ENCODE peak calls at places on chromosomes 13 and 19, in nine cellular contexts. T, O, W, B, V, M, P, J and I are unnamed samples.

GRCh38 chr19:42352216-42352892 is 26.9 kb downstream of the MEGF8 start:
- DNase-seq in T (no peak), O (peak; percentile 34), W (no peak), B (no peak), V (peak; percentile 14), M (no peak), P (no peak), J (peak; percentile 8), I (peak; percentile 44)

GRCh38 chr19:42270346-42271044 is 1.4 kb downstream of the CIC start:
- DNase-seq in T (peak; percentile 59), O (peak; percentile 70), W (peak; percentile 92), B (no peak), V (no peak), M (peak; percentile 86), P (no peak), J (no peak), I (no peak)

GRCh38 chr13:67223024-67223423 is 7.1 kb downstream of the PCDH9 start:
- DNase-seq in T (no peak), O (no peak), W (peak; percentile 43), B (no peak), V (no peak), M (no peak), P (no peak), J (peak; percentile 60), I (no peak)

GRCh38 chr19:38736413-38737280 is 7.6 kb downstream of the CAPN12 start:
- DNase-seq in T (no peak), O (no peak), W (peak; percentile 52), B (no peak), V (peak; percentile 84), M (peak; percentile 88), P (peak; percentile 95), J (no peak), I (peak; percentile 100)

GRCh38 chr19:3670796-3671679 is 29.2 kb downstream of the PIP5K1C start:
- DNase-seq in T (no peak), O (peak; percentile 56), W (no peak), B (peak; percentile 94), V (no peak), M (peak; percentile 96), P (peak; percentile 47), J (peak; percentile 56), I (peak; percentile 81)

GRCh38 chr19:43780706-43781525 is at the start of gene KCNN4:
- DNase-seq in T (peak; percentile 80), O (peak; percentile 68), W (peak; percentile 81), B (no peak), V (no peak), M (peak; percentile 77), P (no peak), J (peak; percentile 67), I (peak; percentile 56)

GRCh38 chr19:2270157-2270571 is 11.8 kb downstream of the PEAK3 start:
- DNase-seq in T (no peak), O (no peak), W (no peak), B (no peak), V (peak; percentile 37), M (peak; percentile 89), P (no peak), J (no peak), I (peak; percentile 83)

GRCh38 chr19:41408256-41408655 is 10.6 kb downstream of the BCKDHA start:
- DNase-seq in T (no peak), O (no peak), W (no peak), B (no peak), V (no peak), M (no peak), P (peak; percentile 78), J (no peak), I (no peak)

GRCh38 chr13:95564948-95565347 is 12.4 kb downstream of the CLDN10 start:
- DNase-seq in T (peak; percentile 96), O (no peak), W (peak; percentile 89), B (no peak), V (no peak), M (no peak), P (no peak), J (peak; percentile 34), I (no peak)

GRCh38 chr19:49528211-49528771 is 488 bp downstream of the RCN3 start:
- DNase-seq in T (no peak), O (peak; percentile 44), W (no peak), B (no peak), V (no peak), M (peak; percentile 86), P (no peak), J (peak; percentile 30), I (peak; percentile 62)

GRCh38 chr13:84951128-84951527 is 848.1 kb downstream of the SLITRK6 start:
- DNase-seq in T (peak; percentile 35), O (no peak), W (peak; percentile 84), B (no peak), V (no peak), M (no peak), P (no peak), J (no peak), I (no peak)

GRCh38 chr13:57858376-57858775 is 226.8 kb downstream of the PCDH17 start:
- DNase-seq in T (no peak), O (no peak), W (no peak), B (no peak), V (no peak), M (no peak), P (no peak), J (no peak), I (no peak)

GRCh38 chr13:55566779-55567178 is 1573.9 kb upstream of the PRR20A start:
- DNase-seq in T (no peak), O (no peak), W (no peak), B (no peak), V (no peak), M (no peak), P (no peak), J (no peak), I (no peak)

GRCh38 chr19:49565261-49565660 is 15.1 kb downstream of the NOSIP start:
- DNase-seq in T (peak; percentile 3), O (no peak), W (no peak), B (no peak), V (no peak), M (no peak), P (no peak), J (no peak), I (no peak)

GRCh38 chr19:3451451-3451866 is 28.9 kb downstream of the SMIM24 start:
- DNase-seq in T (peak; percentile 54), O (no peak), W (no peak), B (no peak), V (no peak), M (no peak), P (no peak), J (no peak), I (no peak)

GRCh38 chr19:58021541-58022282 is 12.1 kb upstream of the ZSCAN1 start:
- DNase-seq in T (peak; percentile 41), O (peak; percentile 9), W (peak; percentile 29), B (peak; percentile 68), V (peak; percentile 69), M (peak; percentile 66), P (peak; percentile 85), J (peak; percentile 40), I (peak; percentile 86)

GRCh38 chr13:44176173-44176572 is 197.5 kb upstream of the SERP2 start:
- DNase-seq in T (no peak), O (no peak), W (no peak), B (no peak), V (no peak), M (no peak), P (no peak), J (peak; percentile 41), I (no peak)

GRCh38 chr13:48818495-48818961 is 157.2 kb upstream of the FNDC3A start:
- DNase-seq in T (no peak), O (peak; percentile 72), W (peak; percentile 88), B (no peak), V (no peak), M (no peak), P (no peak), J (peak; percentile 98), I (no peak)

GRCh38 chr13:79070343-79070974 is 335.6 kb downstream of the RBM26 start:
- DNase-seq in T (no peak), O (no peak), W (no peak), B (no peak), V (no peak), M (no peak), P (no peak), J (no peak), I (no peak)

GRCh38 chr13:109622006-109622405 is 164.4 kb downstream of the IRS2 start:
- DNase-seq in T (peak; percentile 33), O (no peak), W (no peak), B (no peak), V (no peak), M (no peak), P (no peak), J (no peak), I (no peak)

GRCh38 chr13:29923554-29924481 is 73.4 kb upstream of the UBL3 start:
- DNase-seq in T (peak; percentile 97), O (peak; percentile 96), W (peak; percentile 99), B (peak; percentile 89), V (peak; percentile 58), M (peak; percentile 94), P (peak; percentile 93), J (peak; percentile 99), I (peak; percentile 86)
- H3K4me3 ChIP-seq in T (peak overlapping the region; percentile 32), O (no peak overlapping the region), W (no peak overlapping the region), B (no peak overlapping the region), V (no peak overlapping the region), M (no peak overlapping the region), P (no peak overlapping the region), J (no peak overlapping the region), I (no peak overlapping the region)

DNA sequence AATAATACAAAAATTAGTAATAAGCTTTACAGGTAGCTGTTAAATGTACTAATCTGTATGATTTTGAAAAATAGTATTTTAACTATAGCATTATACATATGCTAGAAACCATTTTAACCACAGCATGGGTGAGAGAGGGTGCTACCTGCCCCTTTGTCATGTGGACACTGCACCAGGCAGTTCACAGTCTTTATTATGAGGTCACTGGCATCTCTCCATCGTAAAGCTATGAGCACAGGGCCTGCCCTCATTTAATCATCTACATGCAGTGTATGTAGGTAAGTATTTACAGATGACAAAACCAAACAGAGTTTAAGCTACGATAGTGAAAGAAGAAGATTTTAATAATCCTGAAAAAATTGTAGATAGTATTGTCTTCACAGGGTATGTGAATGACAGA is 21.7 kb downstream of the EDNRB start:
- DNase-seq in T (no peak), O (no peak), W (no peak), B (no peak), V (no peak), M (no peak), P (no peak), J (no peak), I (no peak)
- H3K27me3 ChIP-seq in T (no peaks in the 10 kb centered on the region), O (no peaks in the 10 kb centered on the region), W (no peaks in the 10 kb centered on the region), B (no peaks in the 10 kb centered on the region), V (no peaks in the 10 kb centered on the region), M (no peaks in the 10 kb centered on the region), P (no peaks in the 10 kb centered on the region), J (no peaks in the 10 kb centered on the region), I (no peaks in the 10 kb centered on the region)

GRCh38 chr19:5788422-5788821 is 2.5 kb downstream of the DUS3L start:
- DNase-seq in T (no peak), O (no peak), W (no peak), B (no peak), V (no peak), M (no peak), P (no peak), J (no peak), I (no peak)
- H3K36me3 ChIP-seq in T (no peaks in the 10 kb centered on the region), O (peaks cover 41% of the 10 kb centered on the region), W (peaks cover 36% of the 10 kb centered on the region), B (peaks cover 60% of the 10 kb centered on the region), V (no peaks in the 10 kb centered on the region), M (no peaks in the 10 kb centered on the region), P (peaks cover 29% of the 10 kb centered on the region), J (peaks cover 47% of the 10 kb centered on the region), I (peaks cover 20% of the 10 kb centered on the region)

DNA sequence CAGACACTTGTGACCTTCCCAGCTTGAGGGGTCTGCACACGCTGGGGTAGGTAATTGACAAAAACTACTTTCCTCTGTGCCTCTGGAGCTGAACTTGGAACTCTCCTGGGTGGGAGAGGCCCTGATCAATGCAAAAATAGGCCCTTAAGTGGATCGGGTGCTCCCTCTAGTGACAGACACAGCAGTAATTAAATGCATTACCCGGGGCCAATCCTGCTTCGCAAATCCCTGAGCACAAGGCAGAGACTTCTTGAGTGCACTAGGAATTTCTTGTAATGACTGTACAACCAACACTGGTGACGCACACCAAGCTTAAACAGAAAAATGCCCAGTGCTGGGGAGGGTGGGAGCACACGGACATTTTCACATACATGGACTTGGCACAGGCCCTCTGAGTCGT is 10.6 kb upstream of the UBE2S start:
- DNase-seq in T (peak; percentile 79), O (peak; percentile 80), W (peak; percentile 73), B (no peak), V (peak; percentile 86), M (no peak), P (peak; percentile 89), J (peak; percentile 91), I (peak; percentile 91)
- H3K4me3 ChIP-seq in T (no peak overlapping the region), O (no peak overlapping the region), W (no peak overlapping the region), B (no peak overlapping the region), V (no peak overlapping the region), M (no peak overlapping the region), P (no peak overlapping the region), J (no peak overlapping the region), I (no peak overlapping the region)